ENCODE peak calls at places on chromosome 16, in six cellular contexts. T, D, O, A, P and R are unnamed samples.

GRCh38 chr16:47561286-47561685 is 100.2 kb downstream of the PHKB start:
- DNase-seq in O (no peak), P (no peak), T (no peak), D (no peak), A (no peak), R (no peak)

GRCh38 chr16:90057738-90058173 is 19.4 kb downstream of the PRDM7 start:
- DNase-seq in D (no peak), A (no peak), O (peak; percentile 25), T (no peak), P (no peak), R (no peak)

GRCh38 chr16:82358601-82359221 is 188.7 kb upstream of the MPHOSPH6 start:
- DNase-seq in T (no peak), D (no peak), O (no peak), P (no peak), A (no peak), R (no peak)

GRCh38 chr16:84672276-84673202 is 24.2 kb downstream of the KLHL36 start:
- DNase-seq in D (peak; percentile 35), T (peak; percentile 90), P (peak; percentile 78), O (no peak), A (peak; percentile 23), R (peak; percentile 79)

GRCh38 chr16:50386819-50387218 is 18.0 kb upstream of the BRD7 start:
- DNase-seq in A (peak; percentile 43), O (no peak), P (no peak), D (peak; percentile 25), T (no peak), R (no peak)

GRCh38 chr16:57948027-57948426 is 22.9 kb downstream of the CNGB1 start:
- DNase-seq in T (no peak), D (no peak), A (no peak), O (no peak), P (no peak), R (no peak)

GRCh38 chr16:23587726-23588125 is 8.4 kb downstream of the NDUFAB1 start:
- DNase-seq in T (no peak), D (no peak), O (peak; percentile 91), P (no peak), A (no peak), R (no peak)

GRCh38 chr16:74717367-74717766 is 16.7 kb upstream of the MLKL start:
- DNase-seq in T (no peak), O (no peak), P (no peak), D (peak; percentile 33), A (no peak), R (no peak)

GRCh38 chr16:20915733-20916132 is 15.2 kb downstream of the LYRM1 start:
- DNase-seq in A (no peak), O (no peak), P (no peak), T (no peak), D (no peak), R (no peak)

GRCh38 chr16:1681032-1681431 is 3.0 kb downstream of the JPT2 start:
- DNase-seq in T (no peak), A (no peak), O (no peak), P (no peak), D (no peak), R (no peak)

GRCh38 chr16:4511441-4512082 is 27.0 kb downstream of the CDIP1 start:
- DNase-seq in A (peak; percentile 47), T (no peak), P (no peak), D (peak; percentile 63), O (no peak), R (peak; percentile 74)

GRCh38 chr16:53629607-53630312 is 73.9 kb downstream of the RPGRIP1L start:
- DNase-seq in T (no peak), O (no peak), D (no peak), A (no peak), P (no peak), R (peak; percentile 70)

GRCh38 chr16:66354321-66354854 is 12.1 kb upstream of the CDH5 start:
- DNase-seq in P (no peak), O (no peak), D (no peak), T (no peak), A (no peak), R (no peak)

GRCh38 chr16:53988136-53988535 is 284.2 kb downstream of the FTO start:
- DNase-seq in A (no peak), O (no peak), P (no peak), T (no peak), D (no peak), R (no peak)

GRCh38 chr16:30458561-30459394 is 13.1 kb upstream of the SEPHS2 start:
- DNase-seq in A (no peak), P (peak; percentile 42), D (no peak), T (peak; percentile 54), O (no peak), R (no peak)

GRCh38 chr16:61887903-61888302 is 148.3 kb downstream of the CDH8 start:
- DNase-seq in T (no peak), P (no peak), A (no peak), D (no peak), O (no peak), R (no peak)

GRCh38 chr16:19168173-19169080 is at the start of gene SYT17:
- DNase-seq in P (no peak), D (peak; percentile 47), O (no peak), A (peak; percentile 75), T (peak; percentile 48), R (peak; percentile 21)

GRCh38 chr16:48498761-48499600 is 111.0 kb downstream of the N4BP1 start:
- DNase-seq in A (no peak), D (no peak), P (no peak), O (no peak), T (no peak), R (peak; percentile 56)

GRCh38 chr16:3716831-3717234 is 491 bp downstream of the TRAP1 start:
- DNase-seq in O (no peak), A (no peak), T (no peak), P (no peak), D (no peak), R (peak; percentile 58)

GRCh38 chr16:55297062-55297909 is 26.7 kb upstream of the IRX6 start:
- DNase-seq in D (no peak), P (no peak), A (no peak), O (peak; percentile 18), T (peak; percentile 70), R (no peak)

GRCh38 chr16:85752511-85753420 is 1.9 kb upstream of the C16orf74 start:
- DNase-seq in A (no peak), P (no peak), T (no peak), O (no peak), D (no peak), R (peak; percentile 79)

GRCh38 chr16:86120201-86120981 is 221.4 kb downstream of the IRF8 start:
- DNase-seq in O (no peak), D (no peak), T (no peak), A (no peak), P (no peak), R (no peak)

GRCh38 chr16:58644108-58644507 is 14.5 kb upstream of the CNOT1 start:
- DNase-seq in A (no peak), T (no peak), P (no peak), D (no peak), O (no peak), R (no peak)

GRCh38 chr16:88430524-88431446 is 22.3 kb upstream of the ZFPM1 start:
- DNase-seq in P (peak; percentile 26), D (no peak), A (no peak), O (no peak), T (no peak), R (peak; percentile 29)

GRCh38 chr16:7268182-7268581 is 64.5 kb upstream of the RBFOX1 start:
- DNase-seq in T (no peak), D (peak; percentile 8), P (no peak), A (no peak), O (no peak), R (peak; percentile 9)

GRCh38 chr16:20901441-20902112 is 1.0 kb downstream of the LYRM1 start:
- DNase-seq in O (no peak), A (no peak), D (peak; percentile 32), P (peak; percentile 30), T (peak; percentile 67), R (peak; percentile 33)

GRCh38 chr16:52747196-52747595 is 200.3 kb upstream of the TOX3 start:
- DNase-seq in P (no peak), O (no peak), T (no peak), D (no peak), A (no peak), R (no peak)

GRCh38 chr16:30786115-30786935 is 680 bp downstream of the ZNF629 start:
- DNase-seq in P (no peak), T (no peak), A (no peak), O (no peak), D (no peak), R (peak; percentile 43)

GRCh38 chr16:88685156-88686061 is 898 bp downstream of the SNAI3 start:
- DNase-seq in D (no peak), O (no peak), P (peak; percentile 55), A (no peak), T (peak; percentile 74), R (peak; percentile 34)

GRCh38 chr16:990516-991291 is 9.1 kb downstream of the SOX8 start:
- DNase-seq in D (peak; percentile 74), P (no peak), T (no peak), A (peak; percentile 89), O (no peak), R (no peak)

GRCh38 chr16:81567987-81568748 is 123.6 kb downstream of the CMIP start:
- DNase-seq in D (no peak), O (no peak), A (no peak), P (no peak), T (no peak), R (no peak)

GRCh38 chr16:67431077-67431804 is at the start of gene HSD11B2:
- DNase-seq in A (no peak), O (no peak), P (peak; percentile 18), T (peak; percentile 82), D (peak; percentile 49), R (peak; percentile 83)

GRCh38 chr16:31401436-31401835 is 8.3 kb downstream of the ITGAD start:
- DNase-seq in P (no peak), D (no peak), A (no peak), T (no peak), O (no peak), R (no peak)

GRCh38 chr16:66254106-66254505 is 112.4 kb upstream of the CDH5 start:
- DNase-seq in D (no peak), A (no peak), T (peak; percentile 27), O (no peak), P (no peak), R (no peak)

GRCh38 chr16:84016477-84016876 is 26.1 kb downstream of the SLC38A8 start:
- DNase-seq in T (no peak), D (no peak), O (no peak), A (no peak), P (no peak), R (no peak)

GRCh38 chr16:31215287-31216115 is 1.4 kb downstream of the PYDC1 start:
- DNase-seq in A (peak; percentile 10), P (no peak), T (peak; percentile 89), O (no peak), D (no peak), R (peak; percentile 67)

GRCh38 chr16:29701214-29701555 is 22.2 kb downstream of the QPRT start:
- DNase-seq in T (no peak), A (no peak), D (no peak), O (no peak), P (no peak), R (no peak)

GRCh38 chr16:81994485-81994884 is 16.8 kb downstream of the SDR42E1 start:
- DNase-seq in O (no peak), D (no peak), A (no peak), P (no peak), T (no peak), R (no peak)

GRCh38 chr16:29312835-29313558 is 93.5 kb downstream of the NPIPB11 start:
- DNase-seq in O (no peak), A (no peak), P (no peak), T (no peak), D (no peak), R (no peak)